ENCODE peak calls at places on chromosomes 3 and 15, in four cellular contexts. V, Q, H and O are unnamed samples.

GRCh38 chr3:122322095-122323075 is 2.7 kb upstream of the CSTA start:
- DNase-seq in Q (no peak), V (no peak), H (no peak), O (no peak)

GRCh38 chr3:100226712-100227429 is 33.9 kb upstream of the TBC1D23 start:
- DNase-seq in H (peak), V (no peak), Q (no peak), O (no peak)

GRCh38 chr3:49378249-49378899 is 20.2 kb upstream of the GPX1 start:
- DNase-seq in Q (peak), H (no peak), V (no peak), O (no peak)

GRCh38 chr3:177050466-177051237 is 146.6 kb downstream of the TBL1XR1 start:
- DNase-seq in H (no peak), V (no peak), Q (peak), O (peak)

GRCh38 chr3:186849392-186849975 is 7.0 kb downstream of the ADIPOQ start:
- DNase-seq in H (peak), Q (peak), V (no peak), O (peak)

GRCh38 chr15:43511012-43511885 is 6.2 kb upstream of the MAP1A start:
- DNase-seq in Q (peak), V (peak), H (peak), O (peak)

GRCh38 chr3:43434431-43434830 is 148.1 kb downstream of the SNRK start:
- DNase-seq in H (no peak), Q (no peak), V (no peak), O (no peak)

GRCh38 chr15:68930268-68931022 is at the start of gene SPESP1:
- DNase-seq in V (no peak), Q (no peak), H (no peak), O (no peak)

GRCh38 chr15:52417501-52417900 is 111.2 kb downstream of the MYO5A start:
- DNase-seq in Q (no peak), H (no peak), V (no peak), O (no peak)

GRCh38 chr3:36796896-36797295 is 32.5 kb upstream of the DCLK3 start:
- DNase-seq in Q (no peak), V (no peak), H (no peak), O (no peak)

GRCh38 chr3:193648542-193649076 is 55.6 kb downstream of the OPA1 start:
- DNase-seq in Q (no peak), V (no peak), H (no peak), O (no peak)

GRCh38 chr15:65962187-65962586 is 92.9 kb downstream of the RAB11A start:
- DNase-seq in V (no peak), H (no peak), Q (no peak), O (peak)

GRCh38 chr15:99708563-99708962 is 24.7 kb downstream of the LYSMD4 start:
- DNase-seq in Q (no peak), V (no peak), H (peak), O (peak)

DNA sequence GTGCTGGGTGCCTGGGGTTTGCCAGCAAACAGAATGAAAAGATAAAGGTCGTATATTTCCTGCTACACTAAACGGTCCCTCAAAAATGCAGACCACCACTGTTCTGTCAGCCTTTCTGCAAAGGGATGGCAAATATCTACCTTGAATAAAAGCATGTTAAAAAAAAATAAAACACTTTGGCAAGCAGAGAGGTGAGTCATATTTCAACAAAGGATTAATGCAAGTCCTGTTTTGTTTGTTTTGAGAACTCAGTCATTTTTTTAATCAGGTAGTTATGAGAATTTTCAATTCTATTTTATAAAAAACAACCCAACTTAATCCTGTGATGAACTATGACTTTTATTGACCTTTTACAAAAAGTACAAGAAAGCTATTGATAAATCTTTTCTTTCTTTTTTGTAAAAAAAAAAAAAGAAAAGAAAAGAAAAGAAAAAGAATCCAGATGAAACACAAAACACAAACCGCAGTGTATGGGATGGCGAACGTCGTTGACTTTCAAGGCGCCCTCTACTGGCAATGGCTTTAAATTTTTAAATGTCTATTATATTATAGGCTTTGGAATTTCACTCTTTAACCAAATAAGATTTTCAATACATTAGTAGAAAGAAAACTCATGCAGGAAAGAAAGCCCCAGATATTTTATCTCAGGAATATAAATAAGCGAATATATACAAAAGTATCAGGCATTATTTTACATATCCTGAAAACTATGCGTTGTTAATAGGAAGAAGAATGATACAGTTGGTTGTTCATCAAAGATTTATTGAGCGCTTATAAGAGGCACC is 87.8 kb downstream of the NCEH1 start:
- DNase-seq in H (peak), Q (no peak), V (no peak), O (peak)
- TF ChIP-seq HMGXB4 in H (no peak), Q (no peak), V (no peak), O (no peak)

GRCh38 chr3:85167576-85167975 is 208.8 kb downstream of the CADM2 start:
- DNase-seq in H (no peak), V (no peak), Q (no peak), O (no peak)

GRCh38 chr3:85170646-85171045 is 211.9 kb downstream of the CADM2 start:
- DNase-seq in Q (no peak), V (no peak), H (no peak), O (no peak)

DNA sequence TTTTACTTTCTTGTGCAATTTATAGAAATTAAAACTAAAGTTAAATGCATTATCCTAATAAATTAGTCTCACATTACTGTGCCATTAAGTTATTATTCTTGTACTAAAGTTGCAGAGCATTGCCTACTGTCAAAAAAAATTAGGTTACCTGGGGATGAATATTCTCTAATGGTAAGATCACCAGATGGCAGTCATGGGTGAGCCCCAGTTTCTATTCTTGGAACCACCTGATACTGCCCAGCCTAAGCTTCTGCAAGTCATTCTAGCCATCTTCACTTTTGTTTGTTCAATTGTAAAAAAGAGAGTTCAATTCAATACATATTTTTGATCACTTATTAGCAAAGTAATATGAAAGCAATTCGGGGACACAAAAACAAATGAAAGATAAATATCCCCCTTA is 213.2 kb downstream of the CADM2 start:
- DNase-seq in H (no peak), Q (no peak), V (no peak), O (no peak)
- TF ChIP-seq HMGXB4 in H (no peak), Q (no peak), V (no peak), O (no peak)

DNA sequence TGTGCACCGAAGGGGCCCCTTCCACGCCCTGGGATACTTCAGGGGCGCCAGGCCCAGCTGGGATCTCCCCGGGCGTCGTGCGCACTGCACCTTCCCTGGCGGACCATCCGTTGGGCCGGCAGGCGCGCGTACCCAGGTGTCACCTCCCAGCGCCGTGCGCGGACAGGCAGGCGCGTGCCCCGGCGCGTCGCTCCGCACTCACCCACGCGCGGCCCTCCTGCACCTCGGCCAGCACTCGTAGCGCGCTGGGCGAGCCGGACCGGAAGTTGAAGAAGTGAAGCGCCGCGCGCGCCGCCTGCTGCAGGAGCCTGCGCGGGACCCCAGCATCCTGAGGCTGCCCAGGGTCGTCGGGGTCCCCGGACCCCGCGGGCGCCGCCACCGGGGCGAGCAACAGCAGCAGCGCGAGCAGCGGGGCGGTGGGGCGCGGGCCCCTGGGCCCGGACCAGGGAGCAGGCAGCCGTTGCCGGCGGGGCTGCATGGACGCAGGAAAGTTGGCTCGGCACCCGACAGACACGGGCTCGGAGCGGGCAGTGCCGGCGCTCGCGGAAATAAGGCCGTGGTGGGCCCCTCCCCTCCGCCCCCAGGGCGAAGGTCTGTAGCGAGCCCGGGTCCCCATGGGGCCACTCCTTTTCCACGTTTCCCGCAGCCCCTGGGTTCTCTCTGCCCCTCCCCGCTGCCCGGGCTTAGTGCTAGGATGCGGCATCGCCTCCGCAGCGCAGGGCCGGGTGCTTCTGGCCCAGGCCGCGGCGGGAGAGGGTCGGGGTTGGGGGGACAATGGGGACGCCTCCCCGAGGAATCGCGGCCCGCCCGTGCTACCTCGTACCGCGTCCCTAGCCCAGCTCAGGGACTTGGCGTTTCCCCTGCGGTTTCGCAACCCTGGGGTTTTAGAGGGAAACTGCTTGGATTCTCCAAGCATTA is at the start of gene RARRES1:
- DNase-seq in V (peak), H (no peak), Q (no peak), O (peak)
- TF ChIP-seq HMGXB4 in V (peak), H (no peak), Q (no peak), O (no peak)

DNA sequence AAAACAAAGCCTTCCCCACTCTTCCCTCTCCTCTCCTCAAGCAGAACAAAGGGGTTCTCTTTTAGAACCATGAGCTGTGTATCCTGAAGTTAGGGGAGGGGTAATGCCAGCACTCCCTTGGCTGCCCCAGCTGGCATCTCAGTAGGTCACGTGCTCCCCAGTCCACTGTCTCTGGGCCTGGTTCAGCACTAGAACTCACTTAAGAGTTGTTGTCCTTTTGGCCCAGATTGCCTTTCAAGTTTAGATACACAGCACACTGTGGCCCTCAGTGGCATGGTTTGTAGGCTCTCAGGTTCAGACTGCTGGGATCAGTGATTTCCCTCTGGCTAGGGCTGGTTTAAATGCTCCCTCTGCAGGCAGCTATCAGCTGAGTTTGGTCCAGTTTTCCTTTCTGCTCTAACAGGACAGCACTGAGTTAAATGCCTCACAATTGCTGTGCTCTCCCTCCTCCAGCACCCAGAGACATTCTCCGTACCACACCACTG is 188.4 kb upstream of the ST8SIA2 start:
- DNase-seq in Q (peak), H (no peak), V (peak), O (no peak)
- TF ChIP-seq HMGXB4 in Q (no peak), H (no peak), V (no peak), O (no peak)

DNA sequence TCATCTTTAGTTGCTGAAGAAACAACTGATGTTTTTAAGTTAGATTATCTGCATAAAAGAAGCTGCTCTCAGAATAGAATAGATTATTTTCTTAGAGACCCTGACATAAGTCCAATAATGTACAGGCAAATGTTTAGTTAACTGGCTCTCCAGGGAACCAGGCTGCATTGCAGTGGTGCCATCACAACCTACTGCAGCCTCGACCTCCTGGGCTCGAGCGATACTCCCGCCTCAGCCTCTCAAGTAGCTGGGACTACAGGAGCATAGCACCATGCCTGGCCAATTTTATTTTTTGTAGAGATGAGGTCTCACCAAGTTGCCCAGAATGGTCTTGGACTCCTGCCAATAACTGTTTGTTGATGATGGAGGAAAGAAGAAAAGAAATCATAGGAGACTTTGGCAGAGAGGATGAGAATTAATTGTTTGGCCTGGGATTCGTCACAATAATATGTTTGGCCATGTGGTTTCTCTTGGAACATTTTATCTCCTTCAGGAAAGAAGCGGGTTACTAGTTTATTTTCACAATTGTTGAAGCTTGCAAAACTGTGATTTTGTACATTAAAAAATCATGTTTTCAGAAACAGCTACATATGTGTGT is 429.2 kb downstream of the CADM2 start:
- DNase-seq in V (no peak), Q (no peak), H (no peak), O (no peak)
- TF ChIP-seq HMGXB4 in V (no peak), Q (no peak), H (no peak), O (no peak)

DNA sequence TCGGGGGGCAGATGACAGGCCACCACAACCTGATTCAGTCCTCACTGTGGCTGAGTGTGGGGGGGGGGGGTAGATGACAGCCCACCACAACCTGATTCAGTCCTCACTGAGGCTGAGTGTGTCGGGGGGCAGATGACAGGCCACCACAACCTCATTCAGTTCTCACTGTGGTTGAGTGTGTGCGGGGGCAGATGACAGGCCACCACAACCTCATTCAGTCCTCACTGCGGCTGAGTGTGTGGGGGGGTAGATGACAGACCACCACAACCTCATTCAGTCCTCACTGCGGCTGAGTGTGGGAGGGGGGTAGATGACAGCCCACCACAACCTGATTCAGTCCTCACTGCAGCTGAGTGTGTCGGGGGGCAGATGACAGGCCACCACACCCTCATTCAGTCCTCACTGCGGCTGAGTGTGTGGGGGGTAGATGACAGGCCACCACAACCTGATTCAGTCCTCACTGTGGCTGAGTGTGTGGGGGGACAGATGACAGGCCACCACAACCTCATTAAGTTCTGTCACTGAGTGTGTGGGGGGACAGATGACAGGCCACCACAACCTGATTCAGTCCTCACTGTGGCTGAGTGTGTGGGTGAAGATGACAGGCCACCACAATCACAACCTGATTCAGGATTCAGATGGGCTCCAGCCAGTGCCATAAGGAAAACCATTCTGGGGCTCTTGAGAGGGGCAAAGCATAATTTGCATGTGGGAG is 16.9 kb downstream of the ZNF717 start:
- DNase-seq in H (no peak), Q (no peak), V (no peak), O (no peak)
- TF ChIP-seq HMGXB4 in H (no peak), Q (no peak), V (no peak), O (no peak)